ENCODE peak calls at places on chromosomes 12 and 14, in five cellular contexts. One of them, this sample, is unnamed.

GRCh38 chr14:105192866-105193731 is 12.0 kb upstream of the NUDT14 start:
- DNase-seq in right atrium auricular region: no peak
- DNase-seq in upper lobe of left lung: peak
- DNase-seq in NCI-H1436: no peak
- DNase-seq in CD8-positive, alpha-beta memory T cell: no peak
- DNase-seq in this sample: no peak

GRCh38 chr12:110186059-110186458 is 61.9 kb downstream of the IFT81 start:
- DNase-seq in right atrium auricular region: no peak
- DNase-seq in upper lobe of left lung: no peak
- DNase-seq in NCI-H1436: no peak
- DNase-seq in CD8-positive, alpha-beta memory T cell: no peak
- DNase-seq in this sample: no peak

GRCh38 chr14:103126873-103127304 is 3.6 kb downstream of the TNFAIP2 start:
- DNase-seq in right atrium auricular region: no peak
- DNase-seq in upper lobe of left lung: peak
- DNase-seq in NCI-H1436: no peak
- DNase-seq in CD8-positive, alpha-beta memory T cell: no peak
- DNase-seq in this sample: peak

GRCh38 chr12:123907726-123908476 is 64.7 kb downstream of the CCDC92 start:
- DNase-seq in right atrium auricular region: no peak
- DNase-seq in upper lobe of left lung: no peak
- DNase-seq in NCI-H1436: no peak
- DNase-seq in CD8-positive, alpha-beta memory T cell: no peak
- DNase-seq in this sample: no peak

GRCh38 chr14:104797112-104798044 is 1.8 kb upstream of the AKT1 start:
- DNase-seq in right atrium auricular region: no peak
- DNase-seq in upper lobe of left lung: peak
- DNase-seq in NCI-H1436: no peak
- DNase-seq in CD8-positive, alpha-beta memory T cell: no peak
- DNase-seq in this sample: no peak

GRCh38 chr12:53539526-53539925 is 32.2 kb upstream of the NPFF start:
- DNase-seq in right atrium auricular region: no peak
- DNase-seq in upper lobe of left lung: no peak
- DNase-seq in NCI-H1436: no peak
- DNase-seq in CD8-positive, alpha-beta memory T cell: no peak
- DNase-seq in this sample: no peak

GRCh38 chr14:74723134-74723533 is 10.2 kb downstream of the FCF1 start:
- DNase-seq in right atrium auricular region: no peak
- DNase-seq in upper lobe of left lung: no peak
- DNase-seq in NCI-H1436: no peak
- DNase-seq in CD8-positive, alpha-beta memory T cell: no peak
- DNase-seq in this sample: no peak

GRCh38 chr14:105069887-105070759 is 4.9 kb upstream of the GPR132 start:
- DNase-seq in right atrium auricular region: no peak
- DNase-seq in upper lobe of left lung: peak
- DNase-seq in NCI-H1436: no peak
- DNase-seq in CD8-positive, alpha-beta memory T cell: no peak
- DNase-seq in this sample: no peak

GRCh38 chr12:19834596-19834995 is 395.3 kb downstream of the AEBP2 start:
- DNase-seq in right atrium auricular region: no peak
- DNase-seq in upper lobe of left lung: no peak
- DNase-seq in NCI-H1436: no peak
- DNase-seq in CD8-positive, alpha-beta memory T cell: no peak
- DNase-seq in this sample: no peak

GRCh38 chr12:117321572-117321971 is 39.9 kb downstream of the NOS1 start:
- DNase-seq in right atrium auricular region: no peak
- DNase-seq in upper lobe of left lung: no peak
- DNase-seq in NCI-H1436: no peak
- DNase-seq in CD8-positive, alpha-beta memory T cell: no peak
- DNase-seq in this sample: no peak

GRCh38 chr12:116813271-116814041 is 67.8 kb downstream of the HRK start:
- DNase-seq in right atrium auricular region: no peak
- DNase-seq in upper lobe of left lung: no peak
- DNase-seq in NCI-H1436: no peak
- DNase-seq in CD8-positive, alpha-beta memory T cell: no peak
- DNase-seq in this sample: no peak

GRCh38 chr12:39252628-39253027 is 190.3 kb downstream of the KIF21A start:
- DNase-seq in right atrium auricular region: no peak
- DNase-seq in upper lobe of left lung: no peak
- DNase-seq in NCI-H1436: no peak
- DNase-seq in CD8-positive, alpha-beta memory T cell: no peak
- DNase-seq in this sample: no peak

GRCh38 chr12:109387425-109388166 is 39.9 kb downstream of the MYO1H start:
- DNase-seq in right atrium auricular region: no peak
- DNase-seq in upper lobe of left lung: no peak
- DNase-seq in NCI-H1436: no peak
- DNase-seq in CD8-positive, alpha-beta memory T cell: no peak
- DNase-seq in this sample: peak

GRCh38 chr12:93795352-93795751 is 118.2 kb downstream of the CRADD start:
- DNase-seq in right atrium auricular region: no peak
- DNase-seq in upper lobe of left lung: no peak
- DNase-seq in NCI-H1436: no peak
- DNase-seq in CD8-positive, alpha-beta memory T cell: no peak
- DNase-seq in this sample: no peak

GRCh38 chr12:84912191-84913142 is at the start of gene SLC6A15:
- DNase-seq in right atrium auricular region: no peak
- DNase-seq in upper lobe of left lung: peak
- DNase-seq in NCI-H1436: peak
- DNase-seq in CD8-positive, alpha-beta memory T cell: no peak
- DNase-seq in this sample: peak

GRCh38 chr12:91877022-91877421 is 268.6 kb downstream of the BTG1 start:
- DNase-seq in right atrium auricular region: no peak
- DNase-seq in upper lobe of left lung: no peak
- DNase-seq in NCI-H1436: no peak
- DNase-seq in CD8-positive, alpha-beta memory T cell: peak
- DNase-seq in this sample: no peak

GRCh38 chr14:52951730-52952481 is 1.1 kb upstream of the FERMT2 start:
- DNase-seq in right atrium auricular region: peak
- DNase-seq in upper lobe of left lung: no peak
- DNase-seq in NCI-H1436: no peak
- DNase-seq in CD8-positive, alpha-beta memory T cell: peak
- DNase-seq in this sample: peak

GRCh38 chr12:68397566-68398158 is 65.5 kb upstream of the MDM1 start:
- DNase-seq in right atrium auricular region: no peak
- DNase-seq in upper lobe of left lung: no peak
- DNase-seq in NCI-H1436: no peak
- DNase-seq in CD8-positive, alpha-beta memory T cell: no peak
- DNase-seq in this sample: no peak

GRCh38 chr12:27841392-27841882 is 61.4 kb upstream of the MANSC4 start:
- DNase-seq in right atrium auricular region: no peak
- DNase-seq in upper lobe of left lung: no peak
- DNase-seq in NCI-H1436: no peak
- DNase-seq in CD8-positive, alpha-beta memory T cell: no peak
- DNase-seq in this sample: no peak

This sample was measured in NCI-H526 treated with DMSO at 0.1 percent for 48 hours.